ENCODE peak calls at places on chromosomes 13 and 19, in seven cellular contexts. D, B, C, T, P, F and Y are unnamed samples. For H3K36me3 and H3K27me3, the result is how much of the 10 kb centered on the place peaks cover.

GRCh38 chr19:808176-808741 is 11.0 kb downstream of the PTBP1 start:
- DNase-seq in D (no peak), B (no peak), C (peak), T (no peak), P (no peak), F (peak), Y (no peak)

GRCh38 chr13:63024458-63024857 is 1608.8 kb upstream of the PCDH20 start:
- DNase-seq in D (no peak), B (no peak), C (no peak), T (no peak), P (no peak), F (no peak), Y (no peak)

GRCh38 chr19:58229255-58229639 is 533 bp downstream of the ZNF544 start:
- DNase-seq in D (peak), B (no peak), C (no peak), T (no peak), P (no peak), F (peak), Y (no peak)

GRCh38 chr19:45999653-46000121 is 4.4 kb downstream of the CCDC61 start:
- DNase-seq in D (no peak), B (no peak), C (no peak), T (no peak), P (no peak), F (no peak), Y (no peak)

GRCh38 chr19:5882421-5882968 is 12.2 kb upstream of the FUT5 start:
- DNase-seq in D (no peak), B (no peak), C (no peak), T (no peak), P (no peak), F (no peak), Y (no peak)

GRCh38 chr19:28960986-28961705 is 251.8 kb downstream of the UQCRFS1 start:
- DNase-seq in D (no peak), B (no peak), C (no peak), T (no peak), P (no peak), F (no peak), Y (peak)

GRCh38 chr13:94138831-94139230 is 340.7 kb downstream of the DCT start:
- DNase-seq in D (no peak), B (no peak), C (no peak), T (no peak), P (no peak), F (no peak), Y (no peak)

GRCh38 chr19:48271531-48272151 is 1.8 kb downstream of the ZNF114 start:
- DNase-seq in D (peak), B (no peak), C (peak), T (no peak), P (peak), F (peak), Y (no peak)

GRCh38 chr19:41476583-41476982 is 33.6 kb downstream of the ERICH4 start:
- DNase-seq in D (no peak), B (no peak), C (no peak), T (no peak), P (no peak), F (no peak), Y (no peak)

GRCh38 chr19:43651758-43652545 is 12.3 kb upstream of the CADM4 start:
- DNase-seq in D (peak), B (peak), C (no peak), T (no peak), P (no peak), F (no peak), Y (peak)

GRCh38 chr19:15114153-15114540 is 6.9 kb downstream of the SYDE1 start:
- DNase-seq in D (peak), B (no peak), C (no peak), T (no peak), P (no peak), F (no peak), Y (no peak)

GRCh38 chr19:14112809-14113385 is 4.7 kb downstream of the PRKACA start:
- DNase-seq in D (no peak), B (peak), C (no peak), T (no peak), P (no peak), F (no peak), Y (no peak)

GRCh38 chr19:28485300-28485699 is 727.7 kb downstream of the UQCRFS1 start:
- DNase-seq in D (no peak), B (peak), C (no peak), T (no peak), P (no peak), F (no peak), Y (no peak)

GRCh38 chr19:17830567-17831418 is 9.5 kb upstream of the INSL3 start:
- DNase-seq in D (peak), B (peak), C (peak), T (no peak), P (peak), F (peak), Y (no peak)

GRCh38 chr19:48394331-48395169 is 1.1 kb downstream of the GRIN2D start:
- DNase-seq in D (no peak), B (no peak), C (no peak), T (no peak), P (no peak), F (peak), Y (no peak)

GRCh38 chr13:46334008-46334407 is 53.0 kb downstream of the RUBCNL start:
- DNase-seq in D (no peak), B (no peak), C (no peak), T (no peak), P (no peak), F (no peak), Y (no peak)

GRCh38 chr19:28537896-28538295 is 675.1 kb downstream of the UQCRFS1 start:
- DNase-seq in D (no peak), B (no peak), C (no peak), T (no peak), P (no peak), F (no peak), Y (no peak)

GRCh38 chr13:73138276-73138950 is 79.6 kb downstream of the KLF5 start:
- DNase-seq in D (peak), B (no peak), C (no peak), T (no peak), P (no peak), F (no peak), Y (no peak)

GRCh38 chr19:12163841-12164240 is 945 bp downstream of the ZNF136 start:
- DNase-seq in D (no peak), B (no peak), C (no peak), T (no peak), P (no peak), F (no peak), Y (no peak)

GRCh38 chr19:30552593-30552992 is 180.4 kb downstream of the ZNF536 start:
- DNase-seq in D (no peak), B (no peak), C (no peak), T (no peak), P (no peak), F (no peak), Y (no peak)

GRCh38 chr13:30884543-30884942 is 21.5 kb upstream of the MEDAG start:
- DNase-seq in D (no peak), B (no peak), C (no peak), T (no peak), P (no peak), F (no peak), Y (no peak)

GRCh38 chr13:23433171-23434153 is at the start of gene SACS:
- DNase-seq in D (peak), B (no peak), C (no peak), T (no peak), P (peak), F (peak), Y (no peak)

GRCh38 chr19:37909661-37910199 is 2.7 kb downstream of the SIPA1L3 start:
- DNase-seq in D (no peak), B (no peak), C (no peak), T (no peak), P (no peak), F (no peak), Y (no peak)

GRCh38 chr13:63351081-63351480 is 1935.4 kb upstream of the PCDH20 start:
- DNase-seq in D (no peak), B (no peak), C (no peak), T (no peak), P (no peak), F (no peak), Y (no peak)

GRCh38 chr19:41238244-41238643 is 19.2 kb downstream of the AXL start:
- DNase-seq in D (no peak), B (no peak), C (no peak), T (no peak), P (no peak), F (no peak), Y (no peak)

GRCh38 chr13:44409595-44409994 is 36.0 kb downstream of the SERP2 start:
- DNase-seq in D (no peak), B (no peak), C (no peak), T (no peak), P (no peak), F (no peak), Y (no peak)

GRCh38 chr13:47426126-47426849 is 529.4 kb upstream of the HTR2A start:
- DNase-seq in D (peak), B (no peak), C (no peak), T (no peak), P (no peak), F (no peak), Y (no peak)

GRCh38 chr19:18119243-18120105 is 21.9 kb downstream of the MAST3 start:
- DNase-seq in D (no peak), B (no peak), C (no peak), T (no peak), P (no peak), F (no peak), Y (no peak)

GRCh38 chr19:280541-281007 is 10.6 kb downstream of the PLPP2 start:
- DNase-seq in D (no peak), B (no peak), C (peak), T (no peak), P (no peak), F (no peak), Y (no peak)

GRCh38 chr13:37209621-37210020 is 104.2 kb upstream of the CSNK1A1L start:
- DNase-seq in D (peak), B (no peak), C (no peak), T (no peak), P (no peak), F (no peak), Y (no peak)

GRCh38 chr19:37655689-37656491 is 625 bp upstream of the ZFP30 start:
- DNase-seq in D (peak), B (peak), C (peak), T (peak), P (no peak), F (peak), Y (peak)

GRCh38 chr13:25886438-25887214 is 165.2 kb downstream of the SHISA2 start:
- DNase-seq in D (peak), B (no peak), C (no peak), T (no peak), P (no peak), F (no peak), Y (no peak)

GRCh38 chr13:52849727-52850395 is 1.4 kb upstream of the PCDH8 start:
- DNase-seq in D (no peak), B (no peak), C (no peak), T (no peak), P (no peak), F (peak), Y (no peak)

GRCh38 chr13:73908809-73909208 is 225.4 kb downstream of the KLF12 start:
- DNase-seq in D (no peak), B (no peak), C (no peak), T (no peak), P (no peak), F (no peak), Y (no peak)

GRCh38 chr13:103510007-103510406 is 443.8 kb upstream of the SLC10A2 start:
- DNase-seq in D (no peak), B (no peak), C (no peak), T (no peak), P (no peak), F (peak), Y (no peak)
- TF ChIP-seq CTCF in D (no peak), B (no peak), C (no peak), T (peak), P (peak), F (no peak), Y (no peak)

GRCh38 chr13:76754414-76754813 is 131.8 kb downstream of the KCTD12 start:
- DNase-seq in D (peak), B (peak), C (no peak), T (no peak), P (no peak), F (no peak), Y (no peak)
- H3K36me3 ChIP-seq in D (under half), B (under half), C (under half), T (under half), P (under half), F (under half), Y (under half)

GRCh38 chr13:112066624-112067004 is 335 bp upstream of the SOX1 start:
- DNase-seq in D (peak), B (no peak), C (no peak), T (no peak), P (no peak), F (peak), Y (no peak)
- H3K27me3 ChIP-seq in D (half or more), B (half or more), C (half or more), T (under half), P (half or more), F (under half), Y (under half)

DNA sequence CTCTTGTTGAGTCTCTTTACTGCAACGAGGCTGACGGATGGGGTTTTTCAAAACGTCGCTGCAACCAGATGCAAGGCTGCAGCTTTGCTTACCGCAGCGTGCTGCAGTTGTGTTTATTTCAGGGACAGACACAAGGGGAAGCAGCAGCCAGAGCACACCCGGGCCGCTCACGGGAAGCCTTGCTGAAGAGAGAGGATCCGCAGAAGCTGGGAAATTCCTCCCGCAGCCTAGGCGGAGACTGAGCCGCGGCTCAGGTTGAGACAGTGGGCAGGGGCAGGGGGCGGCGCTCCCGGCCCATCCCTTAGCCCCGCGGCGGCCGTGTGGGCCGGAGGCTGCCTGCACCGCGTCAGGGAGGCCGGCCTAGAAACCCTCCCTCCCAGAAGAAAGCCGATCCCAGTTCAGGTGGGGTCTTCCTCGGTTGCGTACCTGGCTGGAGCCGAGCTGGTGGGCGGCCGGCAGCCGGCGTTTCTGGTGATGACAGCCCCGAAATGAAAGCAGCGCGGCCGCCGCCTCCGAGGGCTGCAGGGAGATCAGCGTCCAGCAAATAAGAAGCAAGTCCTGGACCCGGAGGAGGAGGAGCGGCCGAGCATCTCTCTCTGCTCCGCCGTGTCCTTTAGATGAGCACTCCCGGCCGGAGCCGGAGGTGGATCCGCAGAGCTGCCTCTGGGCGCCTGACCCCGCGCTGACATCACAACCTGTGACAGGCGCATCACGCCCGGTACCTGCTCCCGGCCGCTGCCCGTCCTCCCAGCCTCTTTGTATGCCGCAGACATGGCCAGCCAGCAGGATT is at the start of gene FRY:
- DNase-seq in D (peak), B (peak), C (peak), T (peak), P (peak), F (peak), Y (no peak)
- TF ChIP-seq CTCF in D (no peak), B (peak), C (no peak), T (peak), P (peak), F (no peak), Y (peak)

GRCh38 chr19:10924597-10924996 is 3.8 kb downstream of the YIPF2 start:
- DNase-seq in D (no peak), B (no peak), C (no peak), T (no peak), P (no peak), F (peak), Y (no peak)

GRCh38 chr19:10922638-10923014 is 5.8 kb downstream of the YIPF2 start:
- DNase-seq in D (no peak), B (no peak), C (no peak), T (no peak), P (no peak), F (peak), Y (no peak)

GRCh38 chr19:10921909-10922637 is 6.4 kb downstream of the YIPF2 start:
- DNase-seq in D (no peak), B (no peak), C (no peak), T (no peak), P (no peak), F (peak), Y (no peak)

GRCh38 chr19:10921199-10921879 is 7.1 kb downstream of the YIPF2 start:
- DNase-seq in D (no peak), B (no peak), C (no peak), T (no peak), P (no peak), F (peak), Y (no peak)

DNA sequence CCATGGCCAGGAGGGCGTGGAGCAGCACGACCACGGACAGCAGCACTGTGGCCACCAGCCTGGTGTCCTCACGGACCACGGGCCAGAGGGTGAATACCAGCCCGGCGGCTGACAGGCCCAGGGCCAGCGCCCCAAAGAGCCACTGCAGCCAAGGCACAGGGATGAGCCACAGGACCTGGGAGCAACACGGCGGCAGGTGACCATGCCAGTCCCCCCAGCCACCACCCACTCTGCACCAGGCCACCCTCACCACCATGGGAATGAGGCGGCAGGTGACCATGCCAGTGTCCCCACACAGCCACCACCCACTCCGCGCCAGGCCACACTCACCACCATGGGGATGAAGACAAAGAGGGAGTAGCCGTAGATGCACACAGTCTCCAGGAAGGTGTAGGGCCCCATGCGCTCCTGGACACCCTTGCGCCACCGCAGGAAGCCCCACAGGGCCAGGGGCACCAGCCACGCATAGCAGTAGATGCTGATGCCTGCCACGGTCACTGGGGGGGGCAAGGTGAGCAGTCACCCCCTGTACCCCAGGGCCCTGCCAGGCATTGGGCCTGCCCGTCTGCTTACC is 4.8 kb downstream of the YIPF2 start:
- DNase-seq in D (no peak), B (no peak), C (no peak), T (no peak), P (no peak), F (peak), Y (no peak)
- H3K36me3 ChIP-seq in D (under half), B (half or more), C (half or more), T (under half), P (under half), F (under half), Y (under half)

DNA sequence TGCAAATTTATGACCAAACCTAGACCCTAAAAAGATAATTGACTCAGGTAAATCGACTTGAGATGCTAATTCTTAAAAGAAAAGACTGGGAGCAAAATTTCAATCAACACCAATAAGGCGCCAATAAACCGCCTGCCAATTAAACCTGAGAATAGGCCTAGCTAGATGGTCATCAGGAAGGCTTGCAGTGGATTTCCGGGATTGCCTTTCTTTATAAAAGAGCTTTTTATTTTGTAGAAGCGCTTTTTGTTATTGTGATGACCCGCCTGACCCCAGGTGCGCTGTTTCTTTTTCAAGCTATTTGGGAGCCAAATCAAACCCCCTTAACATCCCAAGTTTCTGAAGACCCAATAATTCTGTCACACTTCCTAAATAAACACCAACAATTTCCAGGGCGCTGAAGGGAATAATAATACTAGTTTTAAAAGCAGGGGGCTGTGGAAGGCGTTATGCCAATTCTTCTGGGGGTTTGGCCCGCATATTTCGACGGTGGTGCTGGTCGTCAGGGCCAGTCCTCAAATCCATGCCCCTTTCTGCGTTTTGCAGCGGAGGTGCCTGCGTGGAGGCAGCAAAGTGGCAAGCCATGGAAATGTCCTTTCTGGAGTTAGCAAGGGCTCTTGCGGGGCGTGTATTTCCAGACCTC is 2.9 kb upstream of the ZIC5 start:
- DNase-seq in D (no peak), B (no peak), C (no peak), T (no peak), P (no peak), F (no peak), Y (no peak)
- H3K27me3 ChIP-seq in D (half or more), B (half or more), C (half or more), T (half or more), P (under half), F (under half), Y (half or more)

GRCh38 chr19:3526507-3527244 is 12.3 kb upstream of the TEKTIP1 start:
- DNase-seq in D (no peak), B (no peak), C (no peak), T (no peak), P (no peak), F (peak), Y (no peak)
- TF ChIP-seq CTCF in D (no peak), B (no peak), C (no peak), T (no peak), P (peak), F (no peak), Y (no peak)

GRCh38 chr19:7386769-7387168 is 38.0 kb downstream of the ARHGEF18 start:
- DNase-seq in D (no peak), B (no peak), C (no peak), T (no peak), P (no peak), F (no peak), Y (no peak)

GRCh38 chr19:7382694-7383093 is 34.0 kb downstream of the ARHGEF18 start:
- DNase-seq in D (no peak), B (no peak), C (no peak), T (no peak), P (no peak), F (no peak), Y (no peak)

GRCh38 chr19:7383284-7383683 is 34.5 kb downstream of the ARHGEF18 start:
- DNase-seq in D (no peak), B (no peak), C (no peak), T (no peak), P (no peak), F (no peak), Y (no peak)

GRCh38 chr19:7386308-7386707 is 37.6 kb downstream of the ARHGEF18 start:
- DNase-seq in D (no peak), B (no peak), C (no peak), T (no peak), P (no peak), F (no peak), Y (no peak)

GRCh38 chr19:7385062-7385461 is 36.3 kb downstream of the ARHGEF18 start:
- DNase-seq in D (no peak), B (no peak), C (no peak), T (no peak), P (no peak), F (no peak), Y (no peak)
- H3K36me3 ChIP-seq in D (under half), B (under half), C (under half), T (under half), P (under half), F (under half), Y (under half)

DNA sequence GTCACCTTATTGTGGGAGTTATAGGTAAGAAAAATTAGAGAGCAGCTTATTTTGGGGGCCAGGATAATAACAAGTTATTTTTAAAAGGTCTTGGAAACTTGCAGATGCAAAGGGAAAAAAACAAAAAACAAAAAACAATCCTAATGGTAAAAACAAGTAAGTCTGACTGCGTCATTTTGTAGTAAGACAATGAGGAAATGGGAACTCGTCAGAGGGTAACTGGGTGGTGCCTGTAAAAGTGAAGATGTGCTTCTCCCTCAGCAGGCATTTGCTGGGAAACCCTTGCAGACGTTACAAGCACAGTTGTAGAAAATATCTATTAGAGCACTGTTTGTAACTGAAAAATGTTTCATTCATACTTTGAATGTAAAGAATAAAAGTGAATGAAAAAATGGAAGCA is 2.2 kb upstream of the TNFSF13B start:
- DNase-seq in D (no peak), B (no peak), C (no peak), T (no peak), P (no peak), F (no peak), Y (no peak)
- H3K27me3 ChIP-seq in D (under half), B (under half), C (under half), T (under half), P (under half), F (under half), Y (under half)